ENCODE peak calls at places on chromosomes 1 and 21, in five cellular contexts. One of them, this sample, is unnamed.

GRCh38 chr1:29379438-29380073 is 143.2 kb downstream of the PTPRU start:
- DNase-seq in activated CD4-positive, CD25-positive, alpha-beta regulatory T cell treated with anti-CD3 and anti-CD28 coated beads, Interleukin-2, amount 50 U/mL, for 72 hours: no peak
- DNase-seq in cardiac fibroblast: peak
- DNase-seq in stimulated activated CD4-positive, alpha-beta T cell treated with anti-CD3 and anti-CD28 coated beads, Interleukin-1b, Interleukin-23, amount 100 ng/mL, for 1 hour: no peak
- DNase-seq in tibial artery: no peak
- DNase-seq in this sample: no peak

GRCh38 chr1:182614796-182615451 is 10.7 kb upstream of the RGS16 start:
- DNase-seq in activated CD4-positive, CD25-positive, alpha-beta regulatory T cell treated with anti-CD3 and anti-CD28 coated beads, Interleukin-2, amount 50 U/mL, for 72 hours: peak
- DNase-seq in cardiac fibroblast: peak
- DNase-seq in stimulated activated CD4-positive, alpha-beta T cell treated with anti-CD3 and anti-CD28 coated beads, Interleukin-1b, Interleukin-23, amount 100 ng/mL, for 1 hour: peak
- DNase-seq in tibial artery: peak
- DNase-seq in this sample: peak

GRCh38 chr1:244369256-244370057 is 82.3 kb downstream of the ADSS2 start:
- DNase-seq in activated CD4-positive, CD25-positive, alpha-beta regulatory T cell treated with anti-CD3 and anti-CD28 coated beads, Interleukin-2, amount 50 U/mL, for 72 hours: no peak
- DNase-seq in cardiac fibroblast: no peak
- DNase-seq in stimulated activated CD4-positive, alpha-beta T cell treated with anti-CD3 and anti-CD28 coated beads, Interleukin-1b, Interleukin-23, amount 100 ng/mL, for 1 hour: no peak
- DNase-seq in tibial artery: no peak
- DNase-seq in this sample: no peak

GRCh38 chr1:38015978-38016640 is 3.6 kb downstream of the UTP11 start:
- DNase-seq in activated CD4-positive, CD25-positive, alpha-beta regulatory T cell treated with anti-CD3 and anti-CD28 coated beads, Interleukin-2, amount 50 U/mL, for 72 hours: no peak
- DNase-seq in cardiac fibroblast: peak
- DNase-seq in stimulated activated CD4-positive, alpha-beta T cell treated with anti-CD3 and anti-CD28 coated beads, Interleukin-1b, Interleukin-23, amount 100 ng/mL, for 1 hour: no peak
- DNase-seq in tibial artery: no peak
- DNase-seq in this sample: no peak

GRCh38 chr1:42035830-42036604 is 117.2 kb upstream of the GUCA2B start:
- DNase-seq in activated CD4-positive, CD25-positive, alpha-beta regulatory T cell treated with anti-CD3 and anti-CD28 coated beads, Interleukin-2, amount 50 U/mL, for 72 hours: peak
- DNase-seq in cardiac fibroblast: peak
- DNase-seq in stimulated activated CD4-positive, alpha-beta T cell treated with anti-CD3 and anti-CD28 coated beads, Interleukin-1b, Interleukin-23, amount 100 ng/mL, for 1 hour: peak
- DNase-seq in tibial artery: peak
- DNase-seq in this sample: peak

GRCh38 chr1:24385160-24385939 is 28.2 kb downstream of the STPG1 start:
- DNase-seq in activated CD4-positive, CD25-positive, alpha-beta regulatory T cell treated with anti-CD3 and anti-CD28 coated beads, Interleukin-2, amount 50 U/mL, for 72 hours: no peak
- DNase-seq in cardiac fibroblast: peak
- DNase-seq in stimulated activated CD4-positive, alpha-beta T cell treated with anti-CD3 and anti-CD28 coated beads, Interleukin-1b, Interleukin-23, amount 100 ng/mL, for 1 hour: no peak
- DNase-seq in tibial artery: no peak
- DNase-seq in this sample: no peak

GRCh38 chr1:2914702-2915101 is 106.6 kb upstream of the ACTRT2 start:
- DNase-seq in activated CD4-positive, CD25-positive, alpha-beta regulatory T cell treated with anti-CD3 and anti-CD28 coated beads, Interleukin-2, amount 50 U/mL, for 72 hours: no peak
- DNase-seq in cardiac fibroblast: no peak
- DNase-seq in stimulated activated CD4-positive, alpha-beta T cell treated with anti-CD3 and anti-CD28 coated beads, Interleukin-1b, Interleukin-23, amount 100 ng/mL, for 1 hour: no peak
- DNase-seq in tibial artery: no peak
- DNase-seq in this sample: no peak

GRCh38 chr1:192766009-192766625 is 42.7 kb upstream of the RGS2 start:
- DNase-seq in activated CD4-positive, CD25-positive, alpha-beta regulatory T cell treated with anti-CD3 and anti-CD28 coated beads, Interleukin-2, amount 50 U/mL, for 72 hours: no peak
- DNase-seq in cardiac fibroblast: peak
- DNase-seq in stimulated activated CD4-positive, alpha-beta T cell treated with anti-CD3 and anti-CD28 coated beads, Interleukin-1b, Interleukin-23, amount 100 ng/mL, for 1 hour: no peak
- DNase-seq in tibial artery: no peak
- DNase-seq in this sample: no peak

GRCh38 chr1:155127105-155127671 is 488 bp upstream of the EFNA1 start:
- DNase-seq in activated CD4-positive, CD25-positive, alpha-beta regulatory T cell treated with anti-CD3 and anti-CD28 coated beads, Interleukin-2, amount 50 U/mL, for 72 hours: no peak
- DNase-seq in cardiac fibroblast: peak
- DNase-seq in stimulated activated CD4-positive, alpha-beta T cell treated with anti-CD3 and anti-CD28 coated beads, Interleukin-1b, Interleukin-23, amount 100 ng/mL, for 1 hour: no peak
- DNase-seq in tibial artery: peak
- DNase-seq in this sample: no peak

GRCh38 chr1:220879090-220879508 is at the start of gene HLX:
- DNase-seq in activated CD4-positive, CD25-positive, alpha-beta regulatory T cell treated with anti-CD3 and anti-CD28 coated beads, Interleukin-2, amount 50 U/mL, for 72 hours: no peak
- DNase-seq in cardiac fibroblast: peak
- DNase-seq in stimulated activated CD4-positive, alpha-beta T cell treated with anti-CD3 and anti-CD28 coated beads, Interleukin-1b, Interleukin-23, amount 100 ng/mL, for 1 hour: no peak
- DNase-seq in tibial artery: peak
- DNase-seq in this sample: peak

GRCh38 chr1:91806146-91806545 is 79.8 kb downstream of the TGFBR3 start:
- DNase-seq in activated CD4-positive, CD25-positive, alpha-beta regulatory T cell treated with anti-CD3 and anti-CD28 coated beads, Interleukin-2, amount 50 U/mL, for 72 hours: no peak
- DNase-seq in cardiac fibroblast: peak
- DNase-seq in stimulated activated CD4-positive, alpha-beta T cell treated with anti-CD3 and anti-CD28 coated beads, Interleukin-1b, Interleukin-23, amount 100 ng/mL, for 1 hour: no peak
- DNase-seq in tibial artery: no peak
- DNase-seq in this sample: no peak

GRCh38 chr21:40732243-40732642 is 114.7 kb downstream of the DSCAM start:
- DNase-seq in activated CD4-positive, CD25-positive, alpha-beta regulatory T cell treated with anti-CD3 and anti-CD28 coated beads, Interleukin-2, amount 50 U/mL, for 72 hours: no peak
- DNase-seq in cardiac fibroblast: no peak
- DNase-seq in stimulated activated CD4-positive, alpha-beta T cell treated with anti-CD3 and anti-CD28 coated beads, Interleukin-1b, Interleukin-23, amount 100 ng/mL, for 1 hour: no peak
- DNase-seq in tibial artery: no peak
- DNase-seq in this sample: no peak

GRCh38 chr1:244435562-244436205 is 16.0 kb downstream of the ADSS2 start:
- DNase-seq in activated CD4-positive, CD25-positive, alpha-beta regulatory T cell treated with anti-CD3 and anti-CD28 coated beads, Interleukin-2, amount 50 U/mL, for 72 hours: no peak
- DNase-seq in cardiac fibroblast: peak
- DNase-seq in stimulated activated CD4-positive, alpha-beta T cell treated with anti-CD3 and anti-CD28 coated beads, Interleukin-1b, Interleukin-23, amount 100 ng/mL, for 1 hour: no peak
- DNase-seq in tibial artery: no peak
- DNase-seq in this sample: no peak

GRCh38 chr1:44602675-44603610 is 71.3 kb downstream of the TMEM53 start:
- DNase-seq in activated CD4-positive, CD25-positive, alpha-beta regulatory T cell treated with anti-CD3 and anti-CD28 coated beads, Interleukin-2, amount 50 U/mL, for 72 hours: no peak
- DNase-seq in cardiac fibroblast: no peak
- DNase-seq in stimulated activated CD4-positive, alpha-beta T cell treated with anti-CD3 and anti-CD28 coated beads, Interleukin-1b, Interleukin-23, amount 100 ng/mL, for 1 hour: no peak
- DNase-seq in tibial artery: no peak
- DNase-seq in this sample: no peak